ENCODE peak calls at places on chromosomes 4 and X, in five cellular contexts. I is Peyer's patch; Z is Calu3; N is activated CD8-positive, alpha-beta memory T cell treated with anti-CD3 and anti-CD28 coated beads, Interleukin-2, amount 50 U/mL, for 48 hours; S is RPMI8226. E is an unnamed sample.
A peak's percentile ranks its signal among the peaks of the same experiment; 100 is the strongest.

GRCh38 chr4:41015031-41015675 is 199.2 kb downstream of the APBB2 start:
- DNase-seq in I (no peak), Z (no peak), N (no peak), S (no peak), E (no peak)

GRCh38 chr4:110681381-110681780 is 58.5 kb upstream of the PITX2 start:
- DNase-seq in I (no peak), Z (no peak), N (no peak), S (no peak), E (no peak)

GRCh38 chrX:17737707-17738001 is 361 bp downstream of the SCML1 start:
- DNase-seq in I (no peak), Z (no peak), N (no peak), S (no peak), E (no peak)

GRCh38 chrX:46268429-46268828 is 276.8 kb downstream of the ZNF674 start:
- DNase-seq in I (no peak), Z (peak; percentile 51), N (no peak), S (no peak), E (no peak)

GRCh38 chrX:12950851-12951589 is 23.9 kb upstream of the TMSB4X start:
- DNase-seq in I (no peak), Z (peak; percentile 55), N (peak; percentile 73), S (no peak), E (no peak)

GRCh38 chr4:75948822-75949444 is 8.1 kb upstream of the NAAA start:
- DNase-seq in I (no peak), Z (no peak), N (no peak), S (no peak), E (no peak)

GRCh38 chrX:13144927-13145659 is 100.7 kb upstream of the FAM9C start:
- DNase-seq in I (no peak), Z (no peak), N (no peak), S (no peak), E (no peak)

GRCh38 chr4:88447339-88447738 is 9.6 kb upstream of the HERC5 start:
- DNase-seq in I (no peak), Z (no peak), N (no peak), S (no peak), E (no peak)

GRCh38 chrX:121085612-121086010 is 38.2 kb downstream of the GLUD2 start:
- DNase-seq in I (no peak), Z (no peak), N (no peak), S (no peak), E (no peak)

GRCh38 chrX:38318606-38319005 is 8.7 kb downstream of the RPGR start:
- DNase-seq in I (no peak), Z (no peak), N (no peak), S (no peak), E (no peak)

GRCh38 chr4:81211956-81212355 is 3.1 kb downstream of the PRKG2 start:
- DNase-seq in I (no peak), Z (no peak), N (no peak), S (no peak), E (no peak)

GRCh38 chr4:22030321-22030720 is 81.7 kb upstream of the KCNIP4 start:
- DNase-seq in I (no peak), Z (no peak), N (no peak), S (no peak), E (no peak)

GRCh38 chrX:107454302-107454701 is 4.8 kb downstream of the FRMPD3 start:
- DNase-seq in I (no peak), Z (peak; percentile 16), N (no peak), S (peak; percentile 39), E (no peak)

GRCh38 chr4:137609693-137610450 is 77.6 kb upstream of the PCDH18 start:
- DNase-seq in I (no peak), Z (no peak), N (no peak), S (no peak), E (no peak)

GRCh38 chrX:110914281-110914680 is 118.7 kb upstream of the CHRDL1 start:
- DNase-seq in I (no peak), Z (no peak), N (no peak), S (no peak), E (no peak)

GRCh38 chrX:131288738-131289511 is at the start of gene IGSF1:
- DNase-seq in I (no peak), Z (no peak), N (no peak), S (peak; percentile 17), E (peak; percentile 22)

GRCh38 chrX:31423575-31424284 is 351.9 kb upstream of the FTHL17 start:
- DNase-seq in I (no peak), Z (peak; percentile 60), N (no peak), S (peak; percentile 54), E (peak; percentile 1)

GRCh38 chr4:177441061-177441802 is 1.0 kb downstream of the AGA start:
- DNase-seq in I (no peak), Z (peak; percentile 2), N (no peak), S (no peak), E (peak; percentile 17)

GRCh38 chrX:40142417-40142816 is 44.7 kb upstream of the BCOR start:
- DNase-seq in I (no peak), Z (no peak), N (no peak), S (no peak), E (no peak)

GRCh38 chrX:6667048-6667768 is 132.3 kb upstream of the VCX3A start:
- DNase-seq in I (no peak), Z (no peak), N (no peak), S (no peak), E (no peak)

GRCh38 chr4:15466596-15466995 is 3.1 kb upstream of the CC2D2A start:
- DNase-seq in I (no peak), Z (no peak), N (no peak), S (no peak), E (no peak)

GRCh38 chr4:166143227-166143626 is 270.2 kb downstream of the TLL1 start:
- DNase-seq in I (no peak), Z (no peak), N (no peak), S (peak; percentile 19), E (no peak)

GRCh38 chr4:54063224-54063623 is 1.2 kb downstream of the CHIC2 start:
- DNase-seq in I (no peak), Z (no peak), N (no peak), S (no peak), E (no peak)

GRCh38 chrX:134377537-134377936 is 82.4 kb upstream of the HPRT1 start:
- DNase-seq in I (no peak), Z (peak; percentile 21), N (no peak), S (peak; percentile 61), E (no peak)

GRCh38 chr4:139300431-139301142 is 718 bp upstream of the NAA15 start:
- DNase-seq in I (no peak), Z (peak; percentile 5), N (no peak), S (peak; percentile 28), E (no peak)

GRCh38 chr4:42282081-42282901 is 115.0 kb upstream of the SHISA3 start:
- DNase-seq in I (no peak), Z (peak; percentile 44), N (no peak), S (peak; percentile 71), E (peak; percentile 37)

GRCh38 chrX:41875142-41875541 is 48.2 kb downstream of the CASK start:
- DNase-seq in I (no peak), Z (no peak), N (no peak), S (no peak), E (no peak)

GRCh38 chrX:134457708-134458107 is 2.3 kb upstream of the HPRT1 start:
- DNase-seq in I (no peak), Z (no peak), N (no peak), S (no peak), E (no peak)

GRCh38 chr4:113222431-113222979 is 173.1 kb downstream of the ANK2 start:
- DNase-seq in I (no peak), Z (no peak), N (no peak), S (no peak), E (no peak)

GRCh38 chr4:80362578-80363181 is 27.1 kb downstream of the CFAP299 start:
- DNase-seq in I (no peak), Z (peak; percentile 59), N (no peak), S (peak; percentile 29), E (peak; percentile 22)

GRCh38 chr4:94827481-94828110 is 69.8 kb downstream of the BMPR1B start:
- DNase-seq in I (no peak), Z (peak; percentile 4), N (no peak), S (no peak), E (no peak)

GRCh38 chr4:132344924-132345828 is 803.9 kb upstream of the PCDH10 start:
- DNase-seq in I (no peak), Z (no peak), N (no peak), S (no peak), E (no peak)

GRCh38 chr4:174192943-174193342 is 90.5 kb downstream of the FBXO8 start:
- DNase-seq in I (no peak), Z (no peak), N (no peak), S (no peak), E (no peak)

E was measured in hippocampal formation.